ENCODE peak calls at places on chromosome 20, in eight cellular contexts. One of them, this sample, is unnamed.

GRCh38 chr20:54980321-54980960 is 505.0 kb downstream of the DOK5 start:
- DNase-seq in NB4: peak
- DNase-seq in T-helper 9 cell: no peak
- DNase-seq in MV-4-11: no peak
- DNase-seq in germinal center: no peak
- DNase-seq in RCC 7860: peak
- DNase-seq in hepatocyte: peak
- DNase-seq in IMR-90: no peak
- DNase-seq in this sample: no peak

GRCh38 chr20:11035211-11035610 is 361.4 kb upstream of the JAG1 start:
- DNase-seq in RCC 7860: no peak
- DNase-seq in IMR-90: no peak
- DNase-seq in germinal center: no peak
- DNase-seq in NB4: no peak
- DNase-seq in T-helper 9 cell: no peak
- DNase-seq in hepatocyte: no peak
- DNase-seq in MV-4-11: no peak
- DNase-seq in this sample: no peak

GRCh38 chr20:32839227-32839981 is 19.3 kb upstream of the EFCAB8 start:
- DNase-seq in RCC 7860: no peak
- DNase-seq in germinal center: no peak
- DNase-seq in MV-4-11: no peak
- DNase-seq in NB4: no peak
- DNase-seq in hepatocyte: no peak
- DNase-seq in T-helper 9 cell: no peak
- DNase-seq in IMR-90: no peak
- DNase-seq in this sample: no peak

GRCh38 chr20:36101201-36101600 is 53.3 kb upstream of the EPB41L1 start:
- DNase-seq in hepatocyte: peak
- DNase-seq in NB4: no peak
- DNase-seq in T-helper 9 cell: no peak
- DNase-seq in germinal center: no peak
- DNase-seq in MV-4-11: no peak
- DNase-seq in IMR-90: no peak
- DNase-seq in RCC 7860: no peak
- DNase-seq in this sample: no peak

GRCh38 chr20:35742741-35743523 is 872 bp upstream of the RBM39 start:
- DNase-seq in NB4: peak
- DNase-seq in T-helper 9 cell: no peak
- DNase-seq in germinal center: peak
- DNase-seq in IMR-90: no peak
- DNase-seq in hepatocyte: peak
- DNase-seq in MV-4-11: peak
- DNase-seq in RCC 7860: peak
- DNase-seq in this sample: no peak

GRCh38 chr20:59740621-59741020 is 136.3 kb downstream of the PHACTR3 start:
- DNase-seq in MV-4-11: no peak
- DNase-seq in RCC 7860: no peak
- DNase-seq in NB4: no peak
- DNase-seq in germinal center: no peak
- DNase-seq in T-helper 9 cell: no peak
- DNase-seq in hepatocyte: no peak
- DNase-seq in IMR-90: no peak
- DNase-seq in this sample: no peak

GRCh38 chr20:49984426-49985153 is 1.8 kb downstream of the SNAI1 start:
- DNase-seq in germinal center: no peak
- DNase-seq in T-helper 9 cell: no peak
- DNase-seq in MV-4-11: no peak
- DNase-seq in IMR-90: no peak
- DNase-seq in NB4: no peak
- DNase-seq in RCC 7860: no peak
- DNase-seq in hepatocyte: no peak
- DNase-seq in this sample: no peak

GRCh38 chr20:2836035-2836434 is 4.4 kb downstream of the PCED1A start:
- DNase-seq in T-helper 9 cell: no peak
- DNase-seq in MV-4-11: no peak
- DNase-seq in NB4: no peak
- DNase-seq in RCC 7860: no peak
- DNase-seq in IMR-90: no peak
- DNase-seq in germinal center: no peak
- DNase-seq in hepatocyte: no peak
- DNase-seq in this sample: no peak

GRCh38 chr20:22374678-22375590 is 209.4 kb downstream of the FOXA2 start:
- DNase-seq in T-helper 9 cell: no peak
- DNase-seq in hepatocyte: no peak
- DNase-seq in germinal center: no peak
- DNase-seq in NB4: peak
- DNase-seq in RCC 7860: no peak
- DNase-seq in MV-4-11: peak
- DNase-seq in IMR-90: no peak
- DNase-seq in this sample: no peak

GRCh38 chr20:50744143-50744792 is 12.9 kb downstream of the PARD6B start:
- DNase-seq in MV-4-11: peak
- DNase-seq in T-helper 9 cell: no peak
- DNase-seq in hepatocyte: peak
- DNase-seq in IMR-90: peak
- DNase-seq in NB4: peak
- DNase-seq in RCC 7860: peak
- DNase-seq in germinal center: no peak
- DNase-seq in this sample: no peak

GRCh38 chr20:59807909-59808728 is 125.3 kb downstream of the SYCP2 start:
- DNase-seq in germinal center: no peak
- DNase-seq in T-helper 9 cell: no peak
- DNase-seq in MV-4-11: no peak
- DNase-seq in NB4: no peak
- DNase-seq in hepatocyte: no peak
- DNase-seq in IMR-90: no peak
- DNase-seq in RCC 7860: no peak
- DNase-seq in this sample: no peak

GRCh38 chr20:57656252-57656820 is 36.1 kb upstream of the ZBP1 start:
- DNase-seq in MV-4-11: no peak
- DNase-seq in IMR-90: no peak
- DNase-seq in RCC 7860: no peak
- DNase-seq in T-helper 9 cell: no peak
- DNase-seq in NB4: no peak
- DNase-seq in germinal center: no peak
- DNase-seq in hepatocyte: no peak
- DNase-seq in this sample: no peak

GRCh38 chr20:12084482-12084881 is 166.8 kb downstream of the BTBD3 start:
- DNase-seq in germinal center: no peak
- DNase-seq in NB4: no peak
- DNase-seq in MV-4-11: no peak
- DNase-seq in IMR-90: no peak
- DNase-seq in T-helper 9 cell: no peak
- DNase-seq in RCC 7860: no peak
- DNase-seq in hepatocyte: no peak
- DNase-seq in this sample: no peak

GRCh38 chr20:61544910-61545889 is 293.1 kb downstream of the CDH4 start:
- DNase-seq in MV-4-11: no peak
- DNase-seq in IMR-90: no peak
- DNase-seq in germinal center: no peak
- DNase-seq in hepatocyte: no peak
- DNase-seq in RCC 7860: no peak
- DNase-seq in NB4: no peak
- DNase-seq in T-helper 9 cell: no peak
- DNase-seq in this sample: no peak

GRCh38 chr20:16314320-16314719 is 258.9 kb downstream of the KIF16B start:
- DNase-seq in MV-4-11: no peak
- DNase-seq in hepatocyte: no peak
- DNase-seq in NB4: no peak
- DNase-seq in RCC 7860: no peak
- DNase-seq in T-helper 9 cell: no peak
- DNase-seq in IMR-90: no peak
- DNase-seq in germinal center: no peak
- DNase-seq in this sample: no peak

GRCh38 chr20:61528591-61528990 is 276.5 kb downstream of the CDH4 start:
- DNase-seq in IMR-90: no peak
- DNase-seq in T-helper 9 cell: no peak
- DNase-seq in MV-4-11: no peak
- DNase-seq in RCC 7860: no peak
- DNase-seq in hepatocyte: no peak
- DNase-seq in germinal center: no peak
- DNase-seq in NB4: no peak
- DNase-seq in this sample: no peak

GRCh38 chr20:6780414-6780813 is 12.9 kb downstream of the BMP2 start:
- DNase-seq in IMR-90: no peak
- DNase-seq in T-helper 9 cell: no peak
- DNase-seq in NB4: no peak
- DNase-seq in MV-4-11: no peak
- DNase-seq in RCC 7860: no peak
- DNase-seq in hepatocyte: no peak
- DNase-seq in germinal center: no peak
- DNase-seq in this sample: no peak

GRCh38 chr20:278607-279571 is 11.7 kb downstream of the C20orf96 start:
- DNase-seq in NB4: no peak
- DNase-seq in RCC 7860: no peak
- DNase-seq in germinal center: no peak
- DNase-seq in T-helper 9 cell: no peak
- DNase-seq in hepatocyte: no peak
- DNase-seq in IMR-90: no peak
- DNase-seq in MV-4-11: no peak
- DNase-seq in this sample: no peak

GRCh38 chr20:48128436-48128835 is 343.2 kb upstream of the SULF2 start:
- DNase-seq in NB4: no peak
- DNase-seq in IMR-90: no peak
- DNase-seq in T-helper 9 cell: no peak
- DNase-seq in MV-4-11: no peak
- DNase-seq in germinal center: no peak
- DNase-seq in hepatocyte: no peak
- DNase-seq in RCC 7860: no peak
- DNase-seq in this sample: no peak

GRCh38 chr20:50126662-50127061 is 13.7 kb upstream of the UBE2V1 start:
- DNase-seq in MV-4-11: no peak
- DNase-seq in hepatocyte: peak
- DNase-seq in germinal center: no peak
- DNase-seq in NB4: no peak
- DNase-seq in T-helper 9 cell: no peak
- DNase-seq in IMR-90: no peak
- DNase-seq in RCC 7860: no peak
- DNase-seq in this sample: no peak

GRCh38 chr20:17443326-17443858 is 87.8 kb downstream of the BFSP1 start:
- DNase-seq in NB4: no peak
- DNase-seq in hepatocyte: no peak
- DNase-seq in germinal center: no peak
- DNase-seq in T-helper 9 cell: no peak
- DNase-seq in MV-4-11: no peak
- DNase-seq in IMR-90: no peak
- DNase-seq in RCC 7860: no peak
- DNase-seq in this sample: no peak